ENCODE peak calls at places on chromosomes 12 and 14, in five cellular contexts. One of them, this sample, is unnamed.

GRCh38 chr12:100145643-100146042 is 3.0 kb upstream of the BLTP3B start:
- DNase-seq in HCT116: no peak
- DNase-seq in sigmoid colon: peak; percentile 53
- DNase-seq in Peyer's patch: no peak
- DNase-seq in body of pancreas: no peak
- DNase-seq in this sample: no peak

GRCh38 chr12:76144253-76144564 is 59.7 kb upstream of the NAP1L1 start:
- DNase-seq in HCT116: no peak
- DNase-seq in body of pancreas: no peak
- DNase-seq in Peyer's patch: peak; percentile 41
- DNase-seq in sigmoid colon: no peak
- DNase-seq in this sample: peak; percentile 38

GRCh38 chr12:6295187-6295811 is 15.2 kb upstream of the PLEKHG6 start:
- DNase-seq in sigmoid colon: peak; percentile 51
- DNase-seq in body of pancreas: peak; percentile 63
- DNase-seq in HCT116: peak; percentile 69
- DNase-seq in Peyer's patch: no peak
- DNase-seq in this sample: peak; percentile 32

GRCh38 chr12:127169321-127170270 is 1097.4 kb upstream of the TMEM132C start:
- DNase-seq in sigmoid colon: no peak
- DNase-seq in body of pancreas: no peak
- DNase-seq in HCT116: no peak
- DNase-seq in Peyer's patch: no peak
- DNase-seq in this sample: no peak

GRCh38 chr14:21070610-21071224 is 613 bp downstream of the ARHGEF40 start:
- DNase-seq in body of pancreas: peak; percentile 45
- DNase-seq in HCT116: no peak
- DNase-seq in Peyer's patch: peak; percentile 39
- DNase-seq in sigmoid colon: no peak
- DNase-seq in this sample: no peak

GRCh38 chr12:107229827-107230226 is 136.5 kb upstream of the CRY1 start:
- DNase-seq in HCT116: no peak
- DNase-seq in sigmoid colon: no peak
- DNase-seq in body of pancreas: no peak
- DNase-seq in Peyer's patch: no peak
- DNase-seq in this sample: no peak

GRCh38 chr12:113867258-113867657 is 98.9 kb downstream of the RBM19 start:
- DNase-seq in sigmoid colon: no peak
- DNase-seq in HCT116: no peak
- DNase-seq in Peyer's patch: no peak
- DNase-seq in body of pancreas: no peak
- DNase-seq in this sample: no peak

GRCh38 chr12:16361142-16361783 is 13.8 kb downstream of the MGST1 start:
- DNase-seq in body of pancreas: no peak
- DNase-seq in HCT116: no peak
- DNase-seq in sigmoid colon: no peak
- DNase-seq in Peyer's patch: no peak
- DNase-seq in this sample: no peak

GRCh38 chr12:87381747-87382146 is 647.5 kb downstream of the C12orf50 start:
- DNase-seq in body of pancreas: no peak
- DNase-seq in Peyer's patch: no peak
- DNase-seq in HCT116: no peak
- DNase-seq in sigmoid colon: no peak
- DNase-seq in this sample: no peak

GRCh38 chr14:73759714-73760597 is 45.8 kb upstream of the PNMA1 start:
- DNase-seq in HCT116: peak; percentile 88
- DNase-seq in sigmoid colon: peak; percentile 98
- DNase-seq in Peyer's patch: peak; percentile 99
- DNase-seq in body of pancreas: peak; percentile 96
- DNase-seq in this sample: peak; percentile 98
- TF ChIP-seq POLR2A in HCT116: peak; percentile 76
- TF ChIP-seq POLR2A in sigmoid colon: peak; percentile 80
- TF ChIP-seq POLR2A in Peyer's patch: peak; percentile 96
- TF ChIP-seq POLR2A in body of pancreas: peak; percentile 98
- TF ChIP-seq POLR2A in this sample: peak; percentile 94

GRCh38 chr12:123167329-123167728 is 16.4 kb upstream of the PITPNM2 start:
- DNase-seq in HCT116: no peak
- DNase-seq in sigmoid colon: no peak
- DNase-seq in body of pancreas: no peak
- DNase-seq in Peyer's patch: no peak
- DNase-seq in this sample: no peak

GRCh38 chr12:123165537-123165936 is 14.6 kb upstream of the PITPNM2 start:
- DNase-seq in body of pancreas: no peak
- DNase-seq in HCT116: no peak
- DNase-seq in sigmoid colon: no peak
- DNase-seq in Peyer's patch: no peak
- DNase-seq in this sample: no peak

GRCh38 chr12:123164710-123165261 is 13.9 kb upstream of the PITPNM2 start:
- DNase-seq in sigmoid colon: no peak
- DNase-seq in body of pancreas: no peak
- DNase-seq in HCT116: no peak
- DNase-seq in Peyer's patch: no peak
- DNase-seq in this sample: no peak

GRCh38 chr12:123163227-123163626 is 12.3 kb upstream of the PITPNM2 start:
- DNase-seq in sigmoid colon: no peak
- DNase-seq in body of pancreas: no peak
- DNase-seq in Peyer's patch: no peak
- DNase-seq in HCT116: no peak
- DNase-seq in this sample: no peak

DNA sequence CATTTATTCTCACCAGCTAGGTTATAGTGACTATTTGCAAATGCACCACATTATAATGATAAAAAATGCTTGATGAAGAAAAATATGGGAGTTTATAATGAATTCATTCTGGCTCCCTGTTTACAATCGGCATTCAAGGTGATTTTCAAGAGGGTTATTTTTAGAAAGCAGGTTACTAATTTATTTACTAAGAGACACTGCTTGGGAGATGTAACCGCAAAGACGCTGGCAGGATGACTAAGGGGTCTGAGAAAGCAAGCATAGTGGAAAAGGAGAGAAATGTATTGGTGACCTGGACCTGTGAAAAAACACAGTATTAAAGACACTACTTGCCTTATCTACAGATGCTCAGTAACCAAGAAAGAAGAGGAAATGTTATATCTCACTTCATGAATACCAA is 13.3 kb upstream of the PITPNM2 start:
- DNase-seq in sigmoid colon: no peak
- DNase-seq in HCT116: no peak
- DNase-seq in body of pancreas: no peak
- DNase-seq in Peyer's patch: no peak
- DNase-seq in this sample: no peak
- TF ChIP-seq POLR2A in sigmoid colon: no peak
- TF ChIP-seq POLR2A in HCT116: no peak
- TF ChIP-seq POLR2A in body of pancreas: no peak
- TF ChIP-seq POLR2A in Peyer's patch: no peak
- TF ChIP-seq POLR2A in this sample: no peak

DNA sequence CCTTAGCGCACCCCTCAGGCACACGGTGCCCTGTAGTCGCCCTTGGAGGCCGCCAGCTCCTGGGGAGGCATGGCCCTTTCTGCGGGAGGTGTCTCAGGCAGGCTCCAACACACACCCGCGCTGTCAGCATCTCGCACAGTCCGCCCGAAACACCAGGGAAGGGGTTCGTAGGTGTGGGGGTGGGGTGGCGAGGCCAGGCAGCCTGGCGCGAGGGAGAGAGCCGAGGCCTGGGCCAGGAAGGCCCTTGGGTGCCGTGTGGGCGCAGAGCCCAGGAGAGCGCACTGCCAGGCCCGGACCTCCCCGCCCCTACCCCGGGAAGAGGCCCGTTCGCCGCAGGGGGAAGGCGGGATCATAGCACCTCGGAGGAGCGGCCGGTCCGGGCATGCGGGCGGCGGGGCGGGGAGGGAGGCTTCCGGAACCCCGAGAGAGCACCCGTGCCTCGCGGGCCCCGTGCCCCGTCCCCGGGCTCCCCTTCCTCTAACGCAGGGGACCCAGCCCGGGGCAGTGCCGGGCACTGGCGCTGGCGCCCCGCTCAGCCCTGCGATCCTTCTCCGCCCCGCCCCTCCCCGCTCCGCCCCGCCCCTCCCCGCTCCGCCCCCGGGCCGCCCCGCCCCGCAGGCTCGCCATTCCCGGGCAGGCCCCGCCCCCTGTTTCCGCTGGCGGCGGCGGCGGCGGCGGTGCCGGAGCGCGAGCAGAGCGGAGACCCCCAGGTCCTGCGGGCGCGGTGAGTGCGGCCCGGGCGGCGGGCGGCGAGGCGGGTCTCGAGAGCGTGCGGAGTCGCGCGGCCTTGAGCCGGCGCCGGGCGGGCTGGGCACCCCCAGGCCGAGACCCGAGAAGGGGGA is at the start of gene TSPAN9:
- DNase-seq in Peyer's patch: peak; percentile 63
- DNase-seq in HCT116: no peak
- DNase-seq in body of pancreas: peak; percentile 84
- DNase-seq in sigmoid colon: peak; percentile 93
- DNase-seq in this sample: peak; percentile 79
- TF ChIP-seq POLR2A in Peyer's patch: peak; percentile 18
- TF ChIP-seq POLR2A in HCT116: no peak
- TF ChIP-seq POLR2A in body of pancreas: peak; percentile 69
- TF ChIP-seq POLR2A in sigmoid colon: no peak
- TF ChIP-seq POLR2A in this sample: no peak

GRCh38 chr12:56266634-56267442 is at the start of gene COQ10A:
- DNase-seq in sigmoid colon: peak; percentile 96
- DNase-seq in body of pancreas: peak; percentile 91
- DNase-seq in HCT116: peak; percentile 78
- DNase-seq in Peyer's patch: peak; percentile 96
- DNase-seq in this sample: peak; percentile 91
- TF ChIP-seq POLR2A in sigmoid colon: peak; percentile 73
- TF ChIP-seq POLR2A in body of pancreas: peak; percentile 94
- TF ChIP-seq POLR2A in HCT116: peak; percentile 86
- TF ChIP-seq POLR2A in Peyer's patch: peak; percentile 82
- TF ChIP-seq POLR2A in this sample: peak; percentile 79

GRCh38 chr12:114926341-114926740 is 242.4 kb upstream of the TBX3 start:
- DNase-seq in Peyer's patch: no peak
- DNase-seq in sigmoid colon: no peak
- DNase-seq in body of pancreas: no peak
- DNase-seq in HCT116: no peak
- DNase-seq in this sample: no peak
- TF ChIP-seq POLR2A in Peyer's patch: no peak
- TF ChIP-seq POLR2A in sigmoid colon: no peak
- TF ChIP-seq POLR2A in body of pancreas: no peak
- TF ChIP-seq POLR2A in HCT116: no peak
- TF ChIP-seq POLR2A in this sample: no peak

GRCh38 chr12:88579941-88580871 is at the start of gene KITLG:
- DNase-seq in body of pancreas: peak; percentile 87
- DNase-seq in HCT116: peak; percentile 76
- DNase-seq in Peyer's patch: no peak
- DNase-seq in sigmoid colon: peak; percentile 94
- DNase-seq in this sample: peak; percentile 50
- TF ChIP-seq POLR2A in body of pancreas: peak; percentile 75
- TF ChIP-seq POLR2A in HCT116: peak; percentile 97
- TF ChIP-seq POLR2A in Peyer's patch: peak; percentile 68
- TF ChIP-seq POLR2A in sigmoid colon: peak; percentile 71
- TF ChIP-seq POLR2A in this sample: no peak

GRCh38 chr14:102524451-102525212 is 15.1 kb upstream of the ANKRD9 start:
- DNase-seq in Peyer's patch: peak; percentile 96
- DNase-seq in sigmoid colon: peak; percentile 100
- DNase-seq in body of pancreas: peak; percentile 99
- DNase-seq in HCT116: peak; percentile 98
- DNase-seq in this sample: peak; percentile 91
- TF ChIP-seq POLR2A in Peyer's patch: peak; percentile 82
- TF ChIP-seq POLR2A in sigmoid colon: peak; percentile 52
- TF ChIP-seq POLR2A in body of pancreas: no peak
- TF ChIP-seq POLR2A in HCT116: peak; percentile 82
- TF ChIP-seq POLR2A in this sample: peak; percentile 54

DNA sequence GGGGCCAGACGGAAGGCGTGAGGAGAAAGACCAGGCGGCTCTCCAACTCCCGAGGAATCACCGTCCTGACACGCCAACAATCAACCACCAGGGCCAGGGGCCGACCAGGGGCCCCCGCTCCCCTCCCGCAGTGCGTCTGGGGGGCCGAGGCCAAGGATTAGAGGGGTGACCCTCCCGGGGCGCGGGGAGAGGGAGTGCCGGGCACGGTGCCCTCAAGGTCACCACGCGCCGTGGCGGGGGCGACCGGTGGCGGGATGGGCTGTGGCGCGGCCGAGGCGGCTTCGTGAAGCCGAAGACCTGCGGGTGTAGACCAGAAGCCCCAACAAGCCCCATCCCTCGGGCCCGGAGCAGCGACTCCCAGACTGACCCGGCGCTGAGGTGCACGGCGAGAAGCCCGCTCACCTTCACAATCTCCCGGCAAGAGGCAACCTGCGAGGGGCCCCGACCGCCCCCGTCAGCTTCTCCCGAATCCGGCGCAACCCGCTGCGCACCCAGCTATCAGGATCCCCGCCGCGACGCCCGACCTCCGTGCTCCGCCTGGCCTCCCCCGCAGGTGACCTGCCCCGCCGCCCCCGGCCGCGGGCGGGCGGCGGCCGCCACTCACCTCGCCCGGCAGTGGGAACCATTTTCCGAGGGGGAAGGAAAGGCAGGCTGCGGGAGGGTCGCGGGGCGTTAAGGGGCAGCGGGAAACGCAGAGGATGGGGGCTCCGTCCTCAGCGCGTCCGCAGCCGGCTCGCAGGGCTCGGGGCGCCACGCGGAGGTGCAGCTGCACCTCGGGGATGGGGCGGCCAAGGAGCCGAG is 446 bp downstream of the ATP2B1 start:
- DNase-seq in HCT116: no peak
- DNase-seq in body of pancreas: peak; percentile 47
- DNase-seq in sigmoid colon: peak; percentile 79
- DNase-seq in Peyer's patch: peak; percentile 44
- DNase-seq in this sample: peak; percentile 51
- TF ChIP-seq POLR2A in HCT116: no peak
- TF ChIP-seq POLR2A in body of pancreas: no peak
- TF ChIP-seq POLR2A in sigmoid colon: peak; percentile 55
- TF ChIP-seq POLR2A in Peyer's patch: no peak
- TF ChIP-seq POLR2A in this sample: no peak

DNA sequence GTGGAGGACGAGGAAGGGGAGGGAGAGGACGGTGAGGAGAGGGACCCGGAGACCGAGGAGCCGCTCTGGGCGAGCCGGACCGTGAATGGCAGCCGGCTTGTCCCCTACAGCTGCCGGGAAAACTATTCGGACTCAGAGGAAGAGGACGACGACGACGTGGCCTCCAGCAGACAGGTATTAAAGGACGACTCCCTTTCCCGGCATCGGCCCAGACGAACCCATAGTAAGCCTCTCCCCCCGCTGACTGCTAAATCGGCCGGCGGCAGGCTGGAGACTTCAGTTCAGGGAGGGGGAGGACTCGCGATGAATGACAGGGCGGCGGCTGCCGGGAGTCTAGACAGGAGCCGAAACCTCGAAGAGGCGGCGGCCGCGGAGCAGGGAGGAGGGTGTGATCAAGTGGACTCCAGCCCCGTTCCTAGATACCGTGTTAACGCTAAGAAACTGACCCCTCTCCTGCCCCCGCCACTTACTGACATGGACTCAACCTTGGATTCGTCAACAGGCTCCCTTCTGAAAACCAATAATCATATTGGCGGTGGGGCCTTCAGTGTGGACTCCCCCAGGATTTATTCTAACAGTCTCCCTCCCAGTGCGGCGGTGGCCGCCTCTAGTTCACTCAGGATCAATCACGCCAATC is 980 bp downstream of the LEMD3 start:
- DNase-seq in sigmoid colon: peak; percentile 73
- DNase-seq in body of pancreas: peak; percentile 54
- DNase-seq in Peyer's patch: peak; percentile 58
- DNase-seq in HCT116: peak; percentile 28
- DNase-seq in this sample: peak; percentile 89
- TF ChIP-seq POLR2A in sigmoid colon: peak; percentile 28
- TF ChIP-seq POLR2A in body of pancreas: no peak
- TF ChIP-seq POLR2A in Peyer's patch: peak; percentile 53
- TF ChIP-seq POLR2A in HCT116: no peak
- TF ChIP-seq POLR2A in this sample: peak; percentile 7

This sample was measured in erythroblast.